ENCODE peak calls at places on chromosomes 12 and 14, in nine cellular contexts. O is left ventricle myocardium inferior, C is tibial artery, I is transverse colon, U is right cardiac atrium, T is dorsolateral prefrontal cortex, F is kidney, R is fibroblast of lung, G is uterus. W is an unnamed sample.

GRCh38 chr12:25558566-25558965 is 5.5 kb upstream of the LMNTD1 start:
- DNase-seq in O (no peak), C (no peak), I (no peak), U (no peak), T (no peak), F (no peak), R (peak), G (no peak), W (no peak)

GRCh38 chr12:109591041-109591440 is 17.4 kb downstream of the MVK start:
- DNase-seq in O (no peak), C (no peak), I (no peak), U (no peak), T (no peak), F (no peak), R (no peak), G (no peak), W (no peak)

GRCh38 chr14:31118892-31119291 is 88.7 kb downstream of the HECTD1 start:
- DNase-seq in O (no peak), C (no peak), I (no peak), U (no peak), T (no peak), F (no peak), R (peak), G (no peak), W (no peak)

GRCh38 chr12:2970744-2971143 is 11.5 kb downstream of the TEAD4 start:
- DNase-seq in O (no peak), C (no peak), I (no peak), U (no peak), T (no peak), F (no peak), R (no peak), G (no peak), W (no peak)

GRCh38 chr14:104519721-104520120 is 59.8 kb upstream of the C14orf180 start:
- DNase-seq in O (no peak), C (no peak), I (no peak), U (no peak), T (no peak), F (no peak), R (no peak), G (no peak), W (no peak)

GRCh38 chr14:99327050-99327449 is 55.1 kb upstream of the BCL11B start:
- DNase-seq in O (no peak), C (no peak), I (no peak), U (no peak), T (no peak), F (no peak), R (no peak), G (no peak), W (no peak)

GRCh38 chr12:86959766-86960458 is 703.7 kb upstream of the MGAT4C start:
- DNase-seq in O (no peak), C (no peak), I (no peak), U (no peak), T (no peak), F (peak), R (peak), G (no peak), W (no peak)

GRCh38 chr12:836952-837351 is 84.6 kb downstream of the WNK1 start:
- DNase-seq in O (no peak), C (no peak), I (no peak), U (no peak), T (no peak), F (no peak), R (no peak), G (no peak), W (no peak)

GRCh38 chr12:22656376-22656775 is 31.4 kb downstream of the ETNK1 start:
- DNase-seq in O (no peak), C (no peak), I (no peak), U (no peak), T (no peak), F (no peak), R (no peak), G (no peak), W (no peak)

GRCh38 chr12:44294649-44295048 is 458.8 kb downstream of the TMEM117 start:
- DNase-seq in O (no peak), C (no peak), I (no peak), U (no peak), T (no peak), F (no peak), R (no peak), G (no peak), W (no peak)

GRCh38 chr14:32087173-32087861 is 10.2 kb downstream of the ARHGAP5 start:
- DNase-seq in O (no peak), C (no peak), I (no peak), U (no peak), T (no peak), F (no peak), R (peak), G (no peak), W (no peak)

GRCh38 chr12:103838254-103838914 is 2.6 kb downstream of the NT5DC3 start:
- DNase-seq in O (no peak), C (no peak), I (no peak), U (no peak), T (no peak), F (no peak), R (no peak), G (no peak), W (no peak)

GRCh38 chr12:56808954-56809353 is 45.8 kb downstream of the HSD17B6 start:
- DNase-seq in O (no peak), C (no peak), I (no peak), U (no peak), T (no peak), F (no peak), R (no peak), G (no peak), W (no peak)

GRCh38 chr14:64541261-64541970 is 875 bp downstream of the HSPA2 start:
- DNase-seq in O (peak), C (peak), I (peak), U (peak), T (peak), F (peak), R (peak), G (peak), W (no peak)

GRCh38 chr12:119990382-119990874 is 1.4 kb downstream of the BICDL1 start:
- DNase-seq in O (no peak), C (no peak), I (no peak), U (no peak), T (no peak), F (no peak), R (no peak), G (no peak), W (no peak)

GRCh38 chr12:87772401-87772800 is 256.8 kb downstream of the C12orf50 start:
- DNase-seq in O (no peak), C (no peak), I (no peak), U (no peak), T (no peak), F (no peak), R (no peak), G (no peak), W (no peak)

GRCh38 chr12:53004178-53004577 is 2.1 kb upstream of the EIF4B start:
- DNase-seq in O (no peak), C (no peak), I (no peak), U (no peak), T (no peak), F (no peak), R (peak), G (no peak), W (no peak)

GRCh38 chr12:119528241-119528640 is 65.3 kb upstream of the TMEM233 start:
- DNase-seq in O (no peak), C (no peak), I (no peak), U (no peak), T (no peak), F (no peak), R (peak), G (no peak), W (no peak)

GRCh38 chr12:128138125-128138524 is 128.8 kb upstream of the TMEM132C start:
- DNase-seq in O (no peak), C (no peak), I (no peak), U (no peak), T (no peak), F (no peak), R (no peak), G (no peak), W (no peak)

GRCh38 chr12:32145096-32145495 is 38.4 kb downstream of the BICD1 start:
- DNase-seq in O (no peak), C (no peak), I (no peak), U (no peak), T (no peak), F (no peak), R (no peak), G (no peak), W (no peak)

GRCh38 chr12:27193854-27194544 is 50.1 kb upstream of the STK38L start:
- DNase-seq in O (peak), C (peak), I (peak), U (peak), T (no peak), F (no peak), R (peak), G (peak), W (peak)

GRCh38 chr12:115880238-115880637 is 397.3 kb downstream of the MED13L start:
- DNase-seq in O (no peak), C (no peak), I (no peak), U (no peak), T (no peak), F (no peak), R (no peak), G (no peak), W (no peak)

GRCh38 chr12:105459760-105460325 is 129.4 kb downstream of the C12orf75 start:
- DNase-seq in O (no peak), C (no peak), I (no peak), U (peak), T (no peak), F (peak), R (no peak), G (no peak), W (no peak)

GRCh38 chr12:6612652-6613014 is 5.5 kb upstream of the CHD4 start:
- DNase-seq in O (no peak), C (no peak), I (no peak), U (no peak), T (no peak), F (no peak), R (no peak), G (no peak), W (no peak)

GRCh38 chr12:6614513-6615177 is 7.5 kb upstream of the CHD4 start:
- DNase-seq in O (no peak), C (no peak), I (no peak), U (no peak), T (no peak), F (no peak), R (no peak), G (no peak), W (no peak)

GRCh38 chr12:6613776-6614512 is 6.8 kb upstream of the CHD4 start:
- DNase-seq in O (peak), C (peak), I (peak), U (peak), T (peak), F (peak), R (peak), G (peak), W (peak)

GRCh38 chr12:6613015-6613775 is 6.0 kb upstream of the CHD4 start:
- DNase-seq in O (peak), C (peak), I (peak), U (peak), T (peak), F (peak), R (peak), G (peak), W (peak)

GRCh38 chr12:6612247-6612646 is 5.1 kb upstream of the CHD4 start:
- DNase-seq in O (no peak), C (no peak), I (no peak), U (no peak), T (no peak), F (no peak), R (no peak), G (peak), W (no peak)
- H3K27ac ChIP-seq in O (peak), C (peak), I (peak), U (peak), T (peak), F (peak), R (no peak), G (peak), W (peak)

DNA sequence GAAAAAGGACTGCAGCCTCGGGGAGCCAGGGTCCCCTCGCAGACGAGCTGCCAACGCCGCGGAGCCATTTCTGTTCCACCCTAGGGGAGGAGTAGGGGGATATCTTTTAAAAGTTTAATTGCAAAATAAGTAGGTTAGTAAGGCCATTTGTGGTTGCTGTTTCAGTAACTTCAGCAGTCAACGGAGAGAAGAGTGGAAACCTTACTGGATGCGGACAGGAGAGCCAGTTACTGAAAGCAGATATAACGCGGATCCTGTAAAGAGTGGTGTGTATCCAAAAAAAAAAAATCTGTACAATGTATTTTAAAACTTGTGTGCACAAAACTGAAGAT is 817 bp upstream of the BTG1 start:
- DNase-seq in O (no peak), C (no peak), I (no peak), U (no peak), T (no peak), F (no peak), R (peak), G (no peak), W (no peak)
- H3K27ac ChIP-seq in O (peak), C (peak), I (peak), U (peak), T (peak), F (peak), R (peak), G (peak), W (peak)

DNA sequence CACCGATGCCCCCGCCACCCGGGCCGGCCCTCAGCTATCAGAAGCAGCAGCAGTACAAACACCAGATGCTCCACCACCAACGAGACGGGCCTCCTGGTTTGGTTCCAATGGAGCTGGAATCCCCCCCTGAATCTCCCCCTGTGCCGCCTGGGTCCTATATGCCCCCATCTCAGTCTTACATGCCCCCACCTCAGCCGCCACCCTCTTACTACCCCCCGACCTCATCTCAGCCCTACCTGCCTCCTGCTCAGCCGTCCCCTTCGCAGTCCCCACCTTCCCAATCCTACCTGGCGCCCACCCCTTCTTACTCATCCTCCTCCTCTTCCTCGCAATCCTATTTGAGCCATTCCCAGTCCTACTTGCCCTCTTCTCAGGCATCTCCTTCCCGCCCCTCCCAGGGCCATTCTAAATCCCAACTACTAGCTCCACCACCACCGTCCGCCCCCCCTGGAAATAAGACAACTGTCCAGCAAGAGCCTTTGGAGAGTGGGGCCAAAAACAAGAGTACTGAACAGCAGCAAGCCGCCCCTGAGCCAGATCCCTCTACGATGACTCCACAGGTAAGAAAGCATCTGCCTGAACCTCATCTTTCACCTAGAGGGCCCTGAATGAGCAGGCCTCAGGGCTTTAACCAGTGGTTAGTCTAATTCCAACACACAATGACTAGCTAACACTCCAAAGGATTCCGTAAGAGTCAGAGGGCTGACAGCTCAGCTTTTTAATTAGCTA is 851 bp downstream of the YLPM1 start:
- DNase-seq in O (no peak), C (peak), I (peak), U (no peak), T (peak), F (no peak), R (peak), G (peak), W (no peak)
- H3K27ac ChIP-seq in O (peak), C (peak), I (peak), U (peak), T (peak), F (peak), R (peak), G (peak), W (peak)

GRCh38 chr12:124374567-124374966 is 79.7 kb downstream of the RFLNA start:
- DNase-seq in O (no peak), C (no peak), I (no peak), U (no peak), T (no peak), F (no peak), R (no peak), G (no peak), W (no peak)
- H3K27ac ChIP-seq in O (no peak), C (no peak), I (no peak), U (no peak), T (no peak), F (no peak), R (no peak), G (no peak), W (no peak)

DNA sequence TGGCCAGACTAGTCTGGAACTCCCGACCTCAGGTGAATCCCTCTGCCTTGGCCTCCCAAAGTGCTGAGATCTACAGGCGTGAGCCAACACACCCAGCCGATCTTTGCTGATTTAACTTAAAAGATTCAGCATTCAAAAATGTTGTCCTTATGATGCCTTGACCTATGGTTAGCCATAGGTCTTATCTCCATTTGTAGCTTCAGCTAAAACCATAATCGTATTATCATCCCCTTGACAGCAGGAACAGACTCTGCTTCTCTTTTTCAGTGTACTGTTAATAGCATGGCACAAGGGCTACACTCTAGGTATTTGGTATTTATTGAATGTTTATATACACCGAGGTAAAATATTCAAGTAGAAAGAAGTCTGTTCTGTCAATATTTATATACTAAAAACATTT is 15.3 kb downstream of the CCDC62 start:
- DNase-seq in O (no peak), C (no peak), I (no peak), U (no peak), T (no peak), F (no peak), R (no peak), G (no peak), W (no peak)
- H3K27ac ChIP-seq in O (no peak), C (no peak), I (no peak), U (no peak), T (no peak), F (no peak), R (no peak), G (no peak), W (no peak)

DNA sequence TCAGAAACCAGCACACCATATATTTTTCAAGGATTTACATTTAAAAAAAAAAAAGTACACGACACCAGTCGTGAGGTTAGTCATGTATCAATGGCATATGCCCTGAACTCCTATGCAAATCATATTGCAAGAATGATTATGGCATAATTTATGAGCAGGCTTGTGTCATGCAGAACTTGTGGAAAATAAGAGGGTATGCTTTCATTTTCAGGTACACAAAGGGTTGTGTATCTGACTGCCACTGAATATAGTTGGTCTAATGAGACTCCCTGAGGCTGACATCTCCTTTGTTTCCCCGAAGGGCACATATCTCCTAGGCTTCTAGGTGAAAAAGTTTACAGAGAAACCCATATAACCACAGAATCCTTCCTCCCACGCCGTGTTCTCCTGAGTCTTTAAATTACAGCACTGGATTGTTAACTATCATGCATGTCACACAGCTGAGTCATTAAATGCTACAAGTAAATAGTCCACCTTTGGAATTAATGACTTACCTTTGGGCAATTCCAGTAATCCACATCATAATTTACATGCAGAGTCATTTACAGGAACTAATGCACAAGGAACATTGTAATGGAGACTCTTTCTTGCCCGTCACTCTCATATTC is 356.7 kb upstream of the DIO2 start:
- DNase-seq in O (no peak), C (no peak), I (no peak), U (no peak), T (no peak), F (no peak), R (peak), G (no peak), W (no peak)
- H3K27ac ChIP-seq in O (no peak), C (no peak), I (no peak), U (no peak), T (no peak), F (no peak), R (no peak), G (no peak), W (no peak)

GRCh38 chr12:124954771-124955170 is 34.2 kb downstream of the DHX37 start:
- DNase-seq in O (no peak), C (no peak), I (no peak), U (no peak), T (no peak), F (no peak), R (no peak), G (no peak), W (no peak)

GRCh38 chr12:124949779-124950728 is 35.6 kb upstream of the UBC start:
- DNase-seq in O (no peak), C (no peak), I (no peak), U (no peak), T (no peak), F (no peak), R (no peak), G (no peak), W (no peak)

GRCh38 chr12:124953689-124954405 is 35.1 kb downstream of the DHX37 start:
- DNase-seq in O (no peak), C (no peak), I (no peak), U (no peak), T (no peak), F (no peak), R (no peak), G (no peak), W (no peak)

GRCh38 chr12:124952295-124952694 is 36.6 kb downstream of the DHX37 start:
- DNase-seq in O (no peak), C (no peak), I (no peak), U (no peak), T (no peak), F (no peak), R (no peak), G (no peak), W (no peak)

DNA sequence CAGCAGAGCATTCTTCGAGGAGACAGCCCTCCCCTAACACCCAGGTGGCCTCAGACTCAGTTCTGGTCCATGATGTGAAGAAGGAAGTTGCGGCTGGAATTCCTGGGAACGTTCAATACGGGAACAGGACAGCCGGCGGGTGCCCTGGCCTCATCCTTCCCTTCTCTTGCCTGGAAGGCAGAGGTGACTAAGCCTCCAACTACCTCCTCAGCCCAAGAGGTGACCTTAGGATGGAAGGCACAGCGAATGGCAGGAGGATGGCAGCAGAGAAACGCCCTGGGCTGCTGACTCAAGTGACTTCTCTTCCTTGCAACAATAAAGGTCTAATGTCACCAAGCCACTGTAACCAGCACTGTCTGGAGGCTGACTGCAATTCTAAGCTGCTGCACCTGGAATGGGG is 36.1 kb downstream of the DHX37 start:
- DNase-seq in O (no peak), C (no peak), I (no peak), U (no peak), T (no peak), F (no peak), R (no peak), G (no peak), W (no peak)
- H3K27ac ChIP-seq in O (no peak), C (no peak), I (no peak), U (no peak), T (no peak), F (no peak), R (no peak), G (no peak), W (no peak)